ENCODE peak calls at places on chromosomes 13 and 19, in ten cellular contexts. E is stimulated activated CD8-positive, alpha-beta memory T cell treated with anti-CD3 and anti-CD28 coated beads, Interleukin-12 subunit alpha, Interleukin-12 subunit beta, amount 100 ng/mL, for 4 hours; L is mucosa of gallbladder; U is heart right ventricle; B is T-helper 1 cell; A is foreskin keratinocyte; N is activated naive CD4-positive, alpha-beta T cell; W is fibroblast of villous mesenchyme; I is cerebellar cortex; G is left ventricle myocardium inferior. S is an unnamed sample.

GRCh38 chr19:49932731-49933131 is 3.4 kb upstream of the NUP62 start:
- DNase-seq in E (peak), L (no peak), U (no peak), B (no peak), A (no peak), N (peak), W (no peak), I (no peak), G (no peak), S (no peak)

GRCh38 chr13:41746259-41746658 is 214.7 kb downstream of the VWA8 start:
- DNase-seq in E (no peak), L (no peak), U (no peak), B (no peak), A (peak), N (no peak), W (peak), I (no peak), G (no peak), S (peak)

GRCh38 chr13:24288870-24289269 is 20.5 kb upstream of the C1QTNF9 start:
- DNase-seq in E (no peak), L (no peak), U (no peak), B (no peak), A (no peak), N (no peak), W (peak), I (no peak), G (no peak), S (no peak)

GRCh38 chr13:32314968-32315254 is 252 bp downstream of the ZAR1L start:
- DNase-seq in E (peak), L (peak), U (no peak), B (peak), A (no peak), N (peak), W (no peak), I (peak), G (no peak), S (peak)

GRCh38 chr19:1167687-1168561 is 6.1 kb downstream of the SBNO2 start:
- DNase-seq in E (no peak), L (no peak), U (no peak), B (no peak), A (no peak), N (no peak), W (no peak), I (no peak), G (no peak), S (no peak)

GRCh38 chr19:7742575-7742974 is 4.8 kb downstream of the CD209 start:
- DNase-seq in E (no peak), L (no peak), U (no peak), B (no peak), A (no peak), N (no peak), W (no peak), I (peak), G (no peak), S (no peak)

GRCh38 chr19:13099073-13099999 is 3.3 kb downstream of the LYL1 start:
- DNase-seq in E (peak), L (peak), U (peak), B (peak), A (no peak), N (peak), W (peak), I (no peak), G (peak), S (no peak)

GRCh38 chr19:50820086-50820485 is 3.5 kb downstream of the KLK1 start:
- DNase-seq in E (no peak), L (no peak), U (no peak), B (no peak), A (no peak), N (no peak), W (no peak), I (no peak), G (no peak), S (no peak)

GRCh38 chr19:18520848-18521691 is 800 bp downstream of the ELL start:
- DNase-seq in E (no peak), L (peak), U (peak), B (peak), A (no peak), N (peak), W (peak), I (no peak), G (peak), S (peak)

GRCh38 chr13:20461860-20462532 is 63.7 kb downstream of the CRYL1 start:
- DNase-seq in E (no peak), L (no peak), U (peak), B (no peak), A (no peak), N (no peak), W (no peak), I (no peak), G (peak), S (no peak)

GRCh38 chr19:16017138-16017490 is 59.2 kb upstream of the TPM4 start:
- DNase-seq in E (no peak), L (no peak), U (no peak), B (no peak), A (no peak), N (no peak), W (no peak), I (no peak), G (no peak), S (no peak)

GRCh38 chr19:17797397-17798201 is 2.7 kb downstream of the B3GNT3 start:
- DNase-seq in E (no peak), L (peak), U (no peak), B (no peak), A (peak), N (no peak), W (no peak), I (no peak), G (no peak), S (peak)

GRCh38 chr13:77309254-77309653 is 17.6 kb downstream of the MYCBP2 start:
- DNase-seq in E (no peak), L (no peak), U (no peak), B (no peak), A (no peak), N (no peak), W (no peak), I (no peak), G (no peak), S (no peak)

GRCh38 chr19:6270076-6270745 is 9.6 kb downstream of the MLLT1 start:
- DNase-seq in E (no peak), L (no peak), U (no peak), B (no peak), A (no peak), N (no peak), W (no peak), I (peak), G (no peak), S (no peak)

GRCh38 chr13:97367427-97367826 is 66.5 kb upstream of the RAP2A start:
- DNase-seq in E (no peak), L (no peak), U (no peak), B (no peak), A (no peak), N (no peak), W (peak), I (no peak), G (no peak), S (peak)

GRCh38 chr19:13260883-13261653 is 110.9 kb downstream of the IER2 start:
- DNase-seq in E (no peak), L (peak), U (no peak), B (no peak), A (peak), N (no peak), W (peak), I (no peak), G (no peak), S (peak)

GRCh38 chr19:3098515-3099346 is 4.6 kb downstream of the GNA11 start:
- DNase-seq in E (no peak), L (no peak), U (peak), B (no peak), A (no peak), N (no peak), W (peak), I (no peak), G (peak), S (peak)

GRCh38 chr13:57123660-57124059 is 17.1 kb upstream of the PRR20A start:
- DNase-seq in E (no peak), L (no peak), U (no peak), B (no peak), A (no peak), N (no peak), W (no peak), I (peak), G (peak), S (no peak)

GRCh38 chr13:37646531-37646930 is 48.0 kb upstream of the POSTN start:
- DNase-seq in E (no peak), L (no peak), U (no peak), B (no peak), A (no peak), N (no peak), W (no peak), I (no peak), G (no peak), S (no peak)

GRCh38 chr13:40539954-40540706 is 126.3 kb downstream of the FOXO1 start:
- DNase-seq in E (no peak), L (peak), U (no peak), B (no peak), A (peak), N (no peak), W (peak), I (no peak), G (no peak), S (peak)

GRCh38 chr19:30430206-30430734 is 58.1 kb downstream of the ZNF536 start:
- DNase-seq in E (no peak), L (no peak), U (no peak), B (no peak), A (no peak), N (no peak), W (no peak), I (no peak), G (no peak), S (no peak)

GRCh38 chr19:23098286-23098685 is 18.5 kb upstream of the ZNF730 start:
- DNase-seq in E (no peak), L (no peak), U (no peak), B (no peak), A (no peak), N (no peak), W (no peak), I (no peak), G (no peak), S (no peak)